ENCODE peak calls at places on chromosomes 13 and 19, in seven cellular contexts. One of them, this sample, is unnamed.

GRCh38 chr13:39527961-39528720 is 74.9 kb downstream of the LHFPL6 start:
- DNase-seq in A549: peak
- DNase-seq in cardiac muscle cell: peak
- DNase-seq in ovary: no peak
- DNase-seq in BE2C: no peak
- DNase-seq in kidney: no peak
- DNase-seq in HFFc6: peak
- DNase-seq in this sample: no peak

GRCh38 chr19:23415561-23416191 is 20.4 kb upstream of the ZNF91 start:
- DNase-seq in A549: no peak
- DNase-seq in cardiac muscle cell: peak
- DNase-seq in ovary: no peak
- DNase-seq in BE2C: peak
- DNase-seq in kidney: no peak
- DNase-seq in HFFc6: no peak
- DNase-seq in this sample: peak

GRCh38 chr13:39634956-39635355 is 20.5 kb upstream of the COG6 start:
- DNase-seq in A549: no peak
- DNase-seq in cardiac muscle cell: no peak
- DNase-seq in ovary: no peak
- DNase-seq in BE2C: no peak
- DNase-seq in kidney: no peak
- DNase-seq in HFFc6: no peak
- DNase-seq in this sample: no peak

GRCh38 chr19:4531562-4532165 is 3.4 kb downstream of the PLIN5 start:
- DNase-seq in A549: no peak
- DNase-seq in cardiac muscle cell: no peak
- DNase-seq in ovary: peak
- DNase-seq in BE2C: peak
- DNase-seq in kidney: no peak
- DNase-seq in HFFc6: no peak
- DNase-seq in this sample: no peak

GRCh38 chr19:1042689-1043511 is 3.0 kb downstream of the ABCA7 start:
- DNase-seq in A549: peak
- DNase-seq in cardiac muscle cell: no peak
- DNase-seq in ovary: no peak
- DNase-seq in BE2C: peak
- DNase-seq in kidney: no peak
- DNase-seq in HFFc6: no peak
- DNase-seq in this sample: no peak

GRCh38 chr13:36549771-36550170 is 117.5 kb downstream of the CCNA1 start:
- DNase-seq in A549: no peak
- DNase-seq in cardiac muscle cell: peak
- DNase-seq in ovary: no peak
- DNase-seq in BE2C: peak
- DNase-seq in kidney: no peak
- DNase-seq in HFFc6: no peak
- DNase-seq in this sample: no peak

GRCh38 chr19:45705115-45705514 is 12.6 kb downstream of the QPCTL start:
- DNase-seq in A549: no peak
- DNase-seq in cardiac muscle cell: no peak
- DNase-seq in ovary: no peak
- DNase-seq in BE2C: no peak
- DNase-seq in kidney: no peak
- DNase-seq in HFFc6: no peak
- DNase-seq in this sample: no peak

GRCh38 chr13:108044929-108045328 is 170.4 kb downstream of the LIG4 start:
- DNase-seq in A549: no peak
- DNase-seq in cardiac muscle cell: no peak
- DNase-seq in ovary: no peak
- DNase-seq in BE2C: no peak
- DNase-seq in kidney: no peak
- DNase-seq in HFFc6: no peak
- DNase-seq in this sample: no peak

GRCh38 chr13:95154441-95154886 is 146.8 kb downstream of the ABCC4 start:
- DNase-seq in A549: peak
- DNase-seq in cardiac muscle cell: no peak
- DNase-seq in ovary: no peak
- DNase-seq in BE2C: no peak
- DNase-seq in kidney: no peak
- DNase-seq in HFFc6: peak
- DNase-seq in this sample: no peak

GRCh38 chr13:80690208-80690607 is 349.3 kb upstream of the SPRY2 start:
- DNase-seq in A549: no peak
- DNase-seq in cardiac muscle cell: no peak
- DNase-seq in ovary: no peak
- DNase-seq in BE2C: no peak
- DNase-seq in kidney: no peak
- DNase-seq in HFFc6: no peak
- DNase-seq in this sample: no peak

GRCh38 chr13:76936736-76937135 is 11.6 kb upstream of the ACOD1 start:
- DNase-seq in A549: no peak
- DNase-seq in cardiac muscle cell: no peak
- DNase-seq in ovary: no peak
- DNase-seq in BE2C: no peak
- DNase-seq in kidney: no peak
- DNase-seq in HFFc6: no peak
- DNase-seq in this sample: no peak

GRCh38 chr13:78131811-78132210 is 213.2 kb upstream of the EDNRB start:
- DNase-seq in A549: no peak
- DNase-seq in cardiac muscle cell: peak
- DNase-seq in ovary: no peak
- DNase-seq in BE2C: no peak
- DNase-seq in kidney: no peak
- DNase-seq in HFFc6: no peak
- DNase-seq in this sample: no peak

GRCh38 chr13:27182054-27182453 is 10.4 kb upstream of the USP12 start:
- DNase-seq in A549: no peak
- DNase-seq in cardiac muscle cell: no peak
- DNase-seq in ovary: no peak
- DNase-seq in BE2C: no peak
- DNase-seq in kidney: no peak
- DNase-seq in HFFc6: no peak
- DNase-seq in this sample: no peak

GRCh38 chr13:28478127-28478526 is 16.8 kb downstream of the FLT1 start:
- DNase-seq in A549: no peak
- DNase-seq in cardiac muscle cell: no peak
- DNase-seq in ovary: no peak
- DNase-seq in BE2C: no peak
- DNase-seq in kidney: no peak
- DNase-seq in HFFc6: peak
- DNase-seq in this sample: no peak

GRCh38 chr13:110226051-110226562 is 80.8 kb downstream of the COL4A1 start:
- DNase-seq in A549: no peak
- DNase-seq in cardiac muscle cell: peak
- DNase-seq in ovary: no peak
- DNase-seq in BE2C: no peak
- DNase-seq in kidney: no peak
- DNase-seq in HFFc6: peak
- DNase-seq in this sample: no peak

GRCh38 chr19:6671960-6672359 is 2.0 kb upstream of the TNFSF14 start:
- DNase-seq in A549: no peak
- DNase-seq in cardiac muscle cell: no peak
- DNase-seq in ovary: no peak
- DNase-seq in BE2C: no peak
- DNase-seq in kidney: no peak
- DNase-seq in HFFc6: no peak
- DNase-seq in this sample: no peak

GRCh38 chr19:6676288-6676687 is 6.3 kb upstream of the TNFSF14 start:
- DNase-seq in A549: no peak
- DNase-seq in cardiac muscle cell: no peak
- DNase-seq in ovary: no peak
- DNase-seq in BE2C: no peak
- DNase-seq in kidney: no peak
- DNase-seq in HFFc6: no peak
- DNase-seq in this sample: no peak

GRCh38 chr19:6672693-6673290 is 2.8 kb upstream of the TNFSF14 start:
- DNase-seq in A549: no peak
- DNase-seq in cardiac muscle cell: no peak
- DNase-seq in ovary: no peak
- DNase-seq in BE2C: no peak
- DNase-seq in kidney: no peak
- DNase-seq in HFFc6: no peak
- DNase-seq in this sample: no peak

GRCh38 chr19:6677495-6677894 is 7.5 kb upstream of the TNFSF14 start:
- DNase-seq in A549: no peak
- DNase-seq in cardiac muscle cell: no peak
- DNase-seq in ovary: no peak
- DNase-seq in BE2C: no peak
- DNase-seq in kidney: peak
- DNase-seq in HFFc6: no peak
- DNase-seq in this sample: no peak

DNA sequence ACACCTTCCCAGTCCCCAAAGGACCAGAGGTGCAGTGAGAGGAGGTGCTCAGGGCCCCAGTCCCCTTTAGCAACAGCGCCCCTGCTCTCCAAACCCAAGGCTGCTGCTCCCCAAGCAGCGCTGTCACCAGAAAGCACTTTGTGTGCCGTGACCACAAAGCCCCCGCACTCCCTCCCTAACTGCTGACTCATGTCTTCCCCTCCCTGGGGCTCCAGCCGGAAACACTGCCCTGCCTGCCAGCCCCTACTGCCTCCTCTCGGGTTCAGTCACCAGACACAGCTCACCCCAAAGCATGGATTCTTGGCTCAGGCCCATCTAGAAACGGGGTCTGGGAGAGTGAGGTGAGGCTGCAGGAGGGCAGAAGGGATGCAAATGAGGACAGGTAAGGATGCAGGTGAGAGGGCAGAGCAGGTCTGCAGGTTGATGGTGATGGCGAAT is 4.9 kb upstream of the TNFSF14 start:
- DNase-seq in A549: peak
- DNase-seq in cardiac muscle cell: peak
- DNase-seq in ovary: no peak
- DNase-seq in BE2C: no peak
- DNase-seq in kidney: peak
- DNase-seq in HFFc6: peak
- DNase-seq in this sample: no peak
- TF ChIP-seq CTCF in A549: no peak
- TF ChIP-seq CTCF in cardiac muscle cell: no peak
- TF ChIP-seq CTCF in ovary: no peak
- TF ChIP-seq CTCF in BE2C: no peak
- TF ChIP-seq CTCF in kidney: no peak
- TF ChIP-seq CTCF in HFFc6: no peak
- TF ChIP-seq CTCF in this sample: no peak

GRCh38 chr13:54449922-54450321 is 1421.3 kb downstream of the OLFM4 start:
- DNase-seq in A549: no peak
- DNase-seq in cardiac muscle cell: no peak
- DNase-seq in ovary: no peak
- DNase-seq in BE2C: no peak
- DNase-seq in kidney: no peak
- DNase-seq in HFFc6: no peak
- DNase-seq in this sample: no peak
- TF ChIP-seq CTCF in A549: no peak
- TF ChIP-seq CTCF in cardiac muscle cell: no peak
- TF ChIP-seq CTCF in ovary: no peak
- TF ChIP-seq CTCF in BE2C: peak
- TF ChIP-seq CTCF in kidney: no peak
- TF ChIP-seq CTCF in HFFc6: no peak
- TF ChIP-seq CTCF in this sample: peak

GRCh38 chr13:29959621-29960020 is 109.2 kb upstream of the UBL3 start:
- DNase-seq in A549: no peak
- DNase-seq in cardiac muscle cell: no peak
- DNase-seq in ovary: no peak
- DNase-seq in BE2C: no peak
- DNase-seq in kidney: no peak
- DNase-seq in HFFc6: no peak
- DNase-seq in this sample: no peak

GRCh38 chr13:29964181-29964845 is 113.9 kb upstream of the UBL3 start:
- DNase-seq in A549: no peak
- DNase-seq in cardiac muscle cell: no peak
- DNase-seq in ovary: no peak
- DNase-seq in BE2C: no peak
- DNase-seq in kidney: no peak
- DNase-seq in HFFc6: no peak
- DNase-seq in this sample: no peak

GRCh38 chr13:29959086-29959485 is 108.7 kb upstream of the UBL3 start:
- DNase-seq in A549: no peak
- DNase-seq in cardiac muscle cell: no peak
- DNase-seq in ovary: no peak
- DNase-seq in BE2C: no peak
- DNase-seq in kidney: no peak
- DNase-seq in HFFc6: no peak
- DNase-seq in this sample: no peak

GRCh38 chr13:29961036-29961685 is 110.7 kb upstream of the UBL3 start:
- DNase-seq in A549: no peak
- DNase-seq in cardiac muscle cell: no peak
- DNase-seq in ovary: no peak
- DNase-seq in BE2C: no peak
- DNase-seq in kidney: no peak
- DNase-seq in HFFc6: no peak
- DNase-seq in this sample: no peak

DNA sequence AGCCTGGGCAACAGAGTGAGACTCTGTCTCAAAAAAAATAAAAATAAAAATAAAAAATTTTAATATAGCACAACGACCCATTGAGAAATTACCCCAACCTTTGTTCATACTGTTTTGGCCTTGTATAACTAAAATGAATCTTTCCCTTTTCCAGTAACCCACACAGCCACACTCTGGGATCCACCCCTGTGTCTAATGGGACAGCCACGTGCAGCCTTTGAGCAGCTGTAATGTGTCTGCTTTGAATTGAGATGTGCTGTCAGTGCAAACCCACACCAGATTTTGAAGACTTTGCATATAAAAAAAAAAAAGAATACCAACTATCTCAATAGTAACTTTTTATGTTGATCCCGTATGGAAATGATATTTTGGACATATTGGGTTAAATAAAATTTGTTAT is 112.7 kb upstream of the UBL3 start:
- DNase-seq in A549: no peak
- DNase-seq in cardiac muscle cell: no peak
- DNase-seq in ovary: no peak
- DNase-seq in BE2C: no peak
- DNase-seq in kidney: no peak
- DNase-seq in HFFc6: no peak
- DNase-seq in this sample: no peak
- TF ChIP-seq CTCF in A549: no peak
- TF ChIP-seq CTCF in cardiac muscle cell: no peak
- TF ChIP-seq CTCF in ovary: no peak
- TF ChIP-seq CTCF in BE2C: no peak
- TF ChIP-seq CTCF in kidney: no peak
- TF ChIP-seq CTCF in HFFc6: no peak
- TF ChIP-seq CTCF in this sample: no peak

DNA sequence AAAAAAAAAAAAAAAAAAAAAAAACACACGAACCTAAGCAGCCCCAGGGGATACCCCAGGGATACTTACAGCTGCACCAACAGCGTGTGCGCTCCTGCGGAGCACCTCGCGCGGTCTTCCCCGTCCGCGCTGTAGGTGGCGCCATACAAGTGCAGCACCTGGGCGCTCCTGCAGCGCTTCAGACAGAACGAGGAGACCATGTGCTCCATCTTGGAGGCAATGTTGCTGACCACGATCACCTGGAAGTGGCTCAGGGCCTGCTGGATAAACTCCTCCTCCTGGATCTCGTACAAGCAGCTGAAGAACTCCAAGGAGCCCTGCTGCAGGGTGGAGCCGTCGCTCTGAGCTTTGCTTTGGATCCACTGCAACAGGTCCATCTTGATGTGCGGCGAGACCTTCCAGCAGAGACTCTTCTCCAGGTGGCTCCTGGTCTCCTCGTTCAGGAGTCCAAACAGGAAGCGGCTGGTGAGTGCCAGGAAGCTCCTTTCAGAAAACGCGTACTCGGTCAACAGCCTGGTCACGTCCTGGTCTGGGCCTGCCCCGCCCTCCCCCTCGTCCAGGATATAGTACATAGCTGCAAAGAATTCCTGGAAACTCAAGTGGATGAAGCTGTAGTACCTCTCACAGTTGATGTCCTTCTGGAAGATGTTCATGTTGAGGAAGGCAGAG is 14.5 kb downstream of the NLRP12 start:
- DNase-seq in A549: peak
- DNase-seq in cardiac muscle cell: no peak
- DNase-seq in ovary: no peak
- DNase-seq in BE2C: peak
- DNase-seq in kidney: no peak
- DNase-seq in HFFc6: no peak
- DNase-seq in this sample: no peak
- TF ChIP-seq CTCF in A549: peak
- TF ChIP-seq CTCF in cardiac muscle cell: peak
- TF ChIP-seq CTCF in ovary: no peak
- TF ChIP-seq CTCF in BE2C: peak
- TF ChIP-seq CTCF in kidney: no peak
- TF ChIP-seq CTCF in HFFc6: peak
- TF ChIP-seq CTCF in this sample: peak